ENCODE peak calls at places on chromosome 6, in four cellular contexts. H is A549, B is mesenchymal stem cell, J is IMR-90. V is an unnamed sample.
A peak's percentile ranks its signal among the peaks of the same experiment; 100 is the strongest.

GRCh38 chr6:124110514-124110913 is 306.8 kb downstream of the NKAIN2 start:
- DNase-seq in J (no peak), H (no peak), B (no peak), V (no peak)

GRCh38 chr6:5645275-5645674 is 361.4 kb downstream of the NRN1 start:
- DNase-seq in H (no peak), B (no peak), J (no peak), V (no peak)

GRCh38 chr6:37507690-37508421 is 8.2 kb upstream of the CCDC167 start:
- DNase-seq in B (no peak), J (no peak), H (no peak), V (no peak)

GRCh38 chr6:15476631-15477380 is 186.0 kb downstream of the DTNBP1 start:
- DNase-seq in J (peak; percentile 88), H (no peak), B (peak; percentile 38), V (no peak)

GRCh38 chr6:56477241-56477640 is 165.4 kb downstream of the DST start:
- DNase-seq in B (no peak), J (no peak), H (no peak), V (no peak)

GRCh38 chr6:73491371-73491770 is 29.5 kb downstream of the EEF1A1 start:
- DNase-seq in H (no peak), J (peak; percentile 50), B (peak; percentile 29), V (no peak)

GRCh38 chr6:19325335-19325789 is 511.8 kb upstream of the ID4 start:
- DNase-seq in J (no peak), B (no peak), H (no peak), V (no peak)

GRCh38 chr6:31775184-31775583 is 1.9 kb downstream of the VWA7 start:
- DNase-seq in H (no peak), J (no peak), B (no peak), V (no peak)

GRCh38 chr6:109172096-109172495 is 76.8 kb downstream of the CEP57L1 start:
- DNase-seq in B (no peak), H (no peak), J (no peak), V (no peak)

GRCh38 chr6:37514377-37514776 is 14.7 kb upstream of the CCDC167 start:
- DNase-seq in H (no peak), B (peak; percentile 54), J (peak; percentile 77), V (no peak)

GRCh38 chr6:90294008-90294511 is 2.6 kb downstream of the BACH2 start:
- DNase-seq in H (no peak), B (no peak), J (no peak), V (no peak)

GRCh38 chr6:134758616-134759015 is 191.3 kb downstream of the ALDH8A1 start:
- DNase-seq in J (no peak), H (no peak), B (no peak), V (no peak)

GRCh38 chr6:145214570-145214969 is 520.8 kb downstream of the EPM2A start:
- DNase-seq in H (peak; percentile 13), B (peak; percentile 43), J (peak; percentile 39), V (no peak)

GRCh38 chr6:151317206-151317994 is 74.0 kb downstream of the ZBTB2 start:
- DNase-seq in J (peak; percentile 90), B (peak; percentile 91), H (peak; percentile 47), V (no peak)

GRCh38 chr6:66153247-66153646 is 446.2 kb upstream of the EYS start:
- DNase-seq in H (no peak), J (no peak), B (no peak), V (no peak)

GRCh38 chr6:4384638-4385036 is 249.3 kb upstream of the ECI2 start:
- DNase-seq in J (no peak), H (no peak), B (no peak), V (no peak)

GRCh38 chr6:14441371-14441781 is 323.8 kb downstream of the CD83 start:
- DNase-seq in H (no peak), B (no peak), J (peak; percentile 19), V (peak; percentile 28)

GRCh38 chr6:30111266-30111856 is 1.5 kb downstream of the TRIM31 start:
- DNase-seq in J (no peak), H (no peak), B (no peak), V (no peak)

GRCh38 chr6:91241946-91242613 is 655.2 kb upstream of the MAP3K7 start:
- DNase-seq in H (no peak), J (no peak), B (no peak), V (no peak)

GRCh38 chr6:34816635-34817301 is 24.9 kb downstream of the BLTP3A start:
- DNase-seq in B (no peak), H (no peak), J (no peak), V (no peak)

GRCh38 chr6:141252828-141253608 is 879.7 kb upstream of the GJE1 start:
- DNase-seq in J (no peak), B (peak; percentile 4), H (no peak), V (no peak)

GRCh38 chr6:141244366-141244765 is 888.4 kb upstream of the GJE1 start:
- DNase-seq in J (no peak), B (no peak), H (no peak), V (no peak)

GRCh38 chr6:141242957-141243356 is 889.8 kb upstream of the GJE1 start:
- DNase-seq in J (no peak), B (no peak), H (no peak), V (no peak)

DNA sequence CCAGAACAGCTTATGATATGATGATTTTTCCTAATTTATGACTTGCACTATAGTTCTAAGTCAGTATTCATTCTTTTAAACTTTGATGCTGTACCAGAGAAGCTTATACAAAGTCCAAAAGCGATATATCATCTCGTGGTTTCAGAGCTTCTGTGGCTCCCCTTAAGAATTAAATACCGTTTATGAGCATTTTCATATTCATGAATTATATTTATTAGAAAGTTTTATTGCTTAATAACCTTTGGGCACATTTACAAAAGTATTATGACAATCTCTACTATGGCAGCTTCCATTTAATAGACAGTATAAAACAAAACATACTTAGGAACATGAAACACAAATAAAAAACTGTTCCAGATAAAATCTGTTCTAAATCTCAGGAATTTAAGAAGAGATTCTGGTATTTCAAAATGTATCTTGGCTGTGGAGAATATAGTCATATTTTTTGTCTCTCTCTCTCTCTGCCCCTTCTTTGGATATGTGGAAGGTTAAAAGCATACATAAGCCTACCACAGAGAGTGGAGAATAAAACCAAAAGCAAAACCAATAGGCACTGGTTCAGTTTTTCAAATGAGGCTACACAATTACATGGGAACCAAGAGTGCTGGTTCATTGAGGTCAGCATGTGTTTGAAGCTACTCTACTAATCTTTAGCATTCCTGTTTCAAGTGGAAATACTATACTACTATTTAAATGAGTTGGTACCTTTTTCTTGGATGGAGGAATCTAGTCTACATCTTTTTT is 884.5 kb upstream of the GJE1 start:
- DNase-seq in H (no peak), B (no peak), J (no peak), V (no peak)
- H3K4me3 ChIP-seq in H (no peak overlapping the region), B (no peak overlapping the region), J (no peak overlapping the region), V (no peak overlapping the region)

GRCh38 chr6:148760568-148761531 is 14.0 kb downstream of the UST start:
- DNase-seq in B (peak; percentile 89), H (no peak), J (peak; percentile 92), V (peak; percentile 75)
- H3K4me3 ChIP-seq in B (no peak overlapping the region), H (no peak overlapping the region), J (peak overlapping the region; percentile 21), V (no peak overlapping the region)

DNA sequence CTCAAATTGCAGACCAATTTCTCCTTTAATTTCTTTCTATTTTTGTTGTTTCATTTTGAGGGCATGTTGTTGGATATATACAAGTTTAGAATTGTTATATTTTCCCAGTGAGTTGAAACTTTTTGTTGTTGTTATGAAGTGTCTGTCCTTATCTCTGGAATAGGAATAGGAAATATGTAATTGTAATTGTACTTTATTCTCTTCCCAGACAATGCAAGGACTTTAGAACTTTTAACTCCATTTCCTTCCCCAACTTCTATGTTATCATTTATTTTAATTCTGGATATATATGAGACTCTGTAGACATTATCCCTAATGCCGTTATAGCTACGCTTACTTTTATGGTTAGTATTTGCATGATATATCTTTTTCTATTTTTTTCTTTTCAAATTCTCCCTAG is 12.4 kb downstream of the SERPINB1 start:
- DNase-seq in B (no peak), H (no peak), J (no peak), V (no peak)
- H3K4me3 ChIP-seq in B (no peak overlapping the region), H (no peak overlapping the region), J (no peak overlapping the region), V (no peak overlapping the region)

GRCh38 chr6:112690497-112691202 is 343.5 kb downstream of the RFPL4B start:
- DNase-seq in H (peak; percentile 16), J (peak; percentile 64), B (peak; percentile 79), V (no peak)
- H3K4me3 ChIP-seq in H (no peak overlapping the region), J (no peak overlapping the region), B (no peak overlapping the region), V (no peak overlapping the region)